ENCODE peak calls at places on chromosomes 1 and 21, in seven cellular contexts. X is astrocyte, L is cardiac muscle cell, D is IMR-90, T is ovary, P is pancreas, Q is mammary epithelial cell. B is an unnamed sample.

GRCh38 chr1:224251741-224252146 is 68.7 kb downstream of the DEGS1 start:
- DNase-seq in Q (no peak), L (peak; percentile 7), X (no peak), D (no peak), T (no peak), P (no peak), B (no peak)

GRCh38 chr21:35843911-35844667 is 216.2 kb downstream of the SETD4 start:
- DNase-seq in L (peak; percentile 7), Q (no peak), P (no peak), T (no peak), X (no peak), D (no peak), B (no peak)

GRCh38 chr21:35925497-35925896 is 134.8 kb downstream of the SETD4 start:
- DNase-seq in L (peak; percentile 82), P (peak; percentile 84), T (no peak), D (peak; percentile 18), X (peak; percentile 81), Q (peak; percentile 58), B (no peak)

GRCh38 chr1:13807213-13807612 is 107.2 kb downstream of the PRDM2 start:
- DNase-seq in D (no peak), L (peak; percentile 25), T (no peak), P (no peak), Q (no peak), X (no peak), B (no peak)

GRCh38 chr1:185112343-185112742 is 44.4 kb downstream of the TRMT1L start:
- DNase-seq in X (no peak), D (no peak), Q (no peak), P (no peak), L (peak; percentile 25), T (no peak), B (no peak)

GRCh38 chr1:7856345-7856744 is 3.5 kb upstream of the UTS2 start:
- DNase-seq in T (no peak), Q (no peak), L (peak; percentile 36), P (no peak), X (no peak), D (no peak), B (no peak)

GRCh38 chr1:33443067-33443704 is 12.3 kb upstream of the PHC2 start:
- DNase-seq in X (peak; percentile 64), T (no peak), Q (no peak), D (peak; percentile 60), L (peak; percentile 27), P (no peak), B (no peak)

GRCh38 chr1:19682257-19682656 is 17.6 kb downstream of the HTR6 start:
- DNase-seq in L (peak; percentile 79), D (peak; percentile 93), P (no peak), Q (peak; percentile 37), T (no peak), X (peak; percentile 77), B (no peak)

GRCh38 chr1:152151646-152152045 is 7.4 kb downstream of the RPTN start:
- DNase-seq in L (no peak), Q (no peak), X (no peak), T (no peak), D (no peak), P (no peak), B (no peak)

GRCh38 chr1:9874959-9875635 is 35.0 kb downstream of the CTNNBIP1 start:
- DNase-seq in P (peak; percentile 58), X (peak; percentile 25), L (peak; percentile 82), T (peak; percentile 79), Q (peak; percentile 49), D (peak; percentile 67), B (peak; percentile 34)

GRCh38 chr1:43492816-43493215 is 37.9 kb upstream of the PTPRF start:
- DNase-seq in D (peak; percentile 36), T (no peak), P (no peak), Q (peak; percentile 39), L (peak; percentile 51), X (no peak), B (no peak)

DNA sequence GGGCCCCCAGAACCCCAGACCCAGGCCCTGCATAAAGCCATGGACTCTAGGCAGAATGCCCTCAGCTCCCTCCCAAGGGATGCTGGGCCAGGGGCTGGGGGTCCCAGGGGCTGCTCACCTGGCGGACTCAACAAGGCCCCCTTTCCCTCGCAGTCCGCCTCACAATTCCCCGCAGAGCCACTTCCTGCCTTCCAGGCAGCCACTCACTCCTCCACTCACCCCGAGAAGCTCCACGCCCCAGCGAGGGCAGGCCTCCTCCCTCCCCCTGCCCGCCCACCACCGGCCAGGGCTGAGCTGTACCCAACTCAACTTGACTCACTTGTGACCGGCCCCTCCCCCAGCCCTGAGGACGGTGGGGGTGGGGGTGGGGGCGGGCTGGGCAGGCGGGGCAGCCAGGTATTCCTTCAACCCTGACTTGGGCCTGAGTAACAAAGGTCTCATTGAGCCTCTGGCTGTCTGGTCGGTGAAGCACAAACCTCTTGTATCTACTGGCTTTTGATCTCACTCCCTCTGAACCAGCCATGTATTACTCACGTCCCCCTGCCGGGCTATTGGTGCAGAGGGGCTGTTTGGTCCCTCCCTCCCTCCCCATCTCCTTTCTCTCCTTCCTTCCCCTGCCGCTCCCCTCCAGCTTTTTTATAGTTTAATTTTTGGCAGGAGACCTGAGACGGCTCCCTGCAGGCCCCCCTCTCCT is 5.9 kb downstream of the BLACAT1 start:
- DNase-seq in L (peak; percentile 69), Q (peak; percentile 98), D (peak; percentile 36), P (peak; percentile 43), X (peak; percentile 58), T (peak; percentile 55), B (no peak)
- H3K4me3 ChIP-seq in L (no peak overlapping the region), Q (peak overlapping the region; percentile 76), D (no peak overlapping the region), P (peak overlapping the region; percentile 14), X (peak overlapping the region; percentile 58), T (no peak overlapping the region), B (no peak overlapping the region)

DNA sequence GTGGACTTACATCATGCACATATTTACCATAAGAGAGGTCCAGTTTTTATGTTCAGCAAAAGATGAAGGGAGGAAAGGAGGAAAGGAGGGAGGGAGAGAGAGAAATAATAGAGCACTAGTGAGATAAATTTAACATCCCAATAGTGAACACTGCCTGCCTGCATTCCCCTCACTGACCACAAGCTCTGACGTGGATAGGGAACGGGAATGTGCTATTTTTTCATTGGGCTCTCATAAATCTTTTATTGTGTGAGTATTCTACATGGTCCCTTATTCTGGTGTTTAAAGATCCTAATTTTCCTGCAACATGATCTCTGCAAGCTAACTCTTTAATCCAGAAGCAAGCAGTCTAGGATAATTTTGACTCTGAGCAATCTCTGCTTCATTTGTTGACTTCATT is 82.2 kb downstream of the TTC3 start:
- DNase-seq in L (no peak), X (peak; percentile 12), T (no peak), P (no peak), Q (no peak), D (peak; percentile 20), B (no peak)
- TF ChIP-seq CTCF in L (no peak), X (no peak), T (no peak), P (no peak), Q (no peak), D (no peak), B (no peak)

GRCh38 chr1:38786040-38786436 is 73.5 kb downstream of the RRAGC start:
- DNase-seq in D (no peak), Q (no peak), P (no peak), L (no peak), X (no peak), T (no peak), B (no peak)
- H3K27me3 ChIP-seq in D (peaks cover 31% of the 10 kb centered on the region), Q (peaks cover 15% of the 10 kb centered on the region), P (no peaks in the 10 kb centered on the region), L (no peaks in the 10 kb centered on the region), X (peaks cover 33% of the 10 kb centered on the region), T (no peaks in the 10 kb centered on the region), B (no peaks in the 10 kb centered on the region)

GRCh38 chr1:167633258-167633944 is 3.4 kb downstream of the RCSD1 start:
- DNase-seq in Q (no peak), T (no peak), L (no peak), X (no peak), D (no peak), P (no peak), B (no peak)

GRCh38 chr1:167629681-167630567 is at the start of gene RCSD1:
- DNase-seq in Q (peak; percentile 24), X (no peak), L (no peak), P (no peak), D (no peak), T (peak; percentile 20), B (no peak)

GRCh38 chr1:167631987-167632680 is 2.1 kb downstream of the RCSD1 start:
- DNase-seq in X (no peak), L (peak; percentile 66), D (no peak), T (no peak), P (no peak), Q (no peak), B (no peak)

GRCh38 chr1:167630568-167631385 is 745 bp downstream of the RCSD1 start:
- DNase-seq in T (no peak), X (no peak), L (no peak), P (no peak), D (no peak), Q (no peak), B (no peak)

GRCh38 chr1:167631386-167631941 is 1.4 kb downstream of the RCSD1 start:
- DNase-seq in P (no peak), L (no peak), X (no peak), Q (no peak), T (no peak), D (no peak), B (no peak)
- H3K4me3 ChIP-seq in P (peak overlapping the region; percentile 56), L (peak overlapping the region; percentile 92), X (no peak overlapping the region), Q (no peak overlapping the region), T (no peak overlapping the region), D (no peak overlapping the region), B (no peak overlapping the region)

GRCh38 chr1:232529747-232530146 is 100.2 kb downstream of the SIPA1L2 start:
- DNase-seq in P (no peak), Q (peak; percentile 97), L (no peak), T (no peak), X (peak; percentile 46), D (peak; percentile 43), B (no peak)
- TF ChIP-seq CTCF in P (no peak), Q (peak; percentile 37), L (no peak), T (no peak), X (no peak), D (no peak), B (no peak)

B was measured in tibial nerve.